ENCODE peak calls at places on chromosomes 6 and 20, in ten cellular contexts. I, E, Q, F, Z, C, P, D, S and U are unnamed samples.

GRCh38 chr6:46352541-46353267 is 138.5 kb downstream of the RCAN2 start:
- DNase-seq in I (no peak), D (no peak), P (no peak), Q (no peak), C (no peak), S (no peak), E (no peak), Z (no peak), F (no peak), U (no peak)

GRCh38 chr20:52959125-52959524 is 13.0 kb upstream of the TSHZ2 start:
- DNase-seq in P (no peak), E (no peak), Q (no peak), F (peak), Z (no peak), D (no peak), S (no peak), C (no peak), I (no peak), U (no peak)

GRCh38 chr6:68196645-68197044 is 438.4 kb upstream of the ADGRB3 start:
- DNase-seq in F (peak), Q (no peak), I (no peak), P (no peak), D (no peak), E (no peak), C (no peak), S (no peak), Z (no peak), U (no peak)

GRCh38 chr20:6595704-6596103 is 171.8 kb upstream of the BMP2 start:
- DNase-seq in C (no peak), F (no peak), Z (no peak), S (no peak), P (no peak), D (no peak), Q (no peak), E (no peak), I (no peak), U (peak)

GRCh38 chr6:118187568-118188164 is 280.6 kb downstream of the SLC35F1 start:
- DNase-seq in P (no peak), C (no peak), Z (peak), Q (no peak), S (no peak), D (peak), F (peak), I (no peak), E (no peak), U (peak)

GRCh38 chr20:46717818-46718541 is 8.5 kb downstream of the SLC2A10 start:
- DNase-seq in D (no peak), F (no peak), Q (no peak), C (no peak), E (no peak), S (no peak), P (no peak), I (no peak), Z (no peak), U (no peak)

GRCh38 chr6:161076211-161076677 is 84.7 kb downstream of the MAP3K4 start:
- DNase-seq in Q (no peak), I (no peak), P (no peak), Z (no peak), S (no peak), E (no peak), C (no peak), F (no peak), D (no peak), U (no peak)

GRCh38 chr6:18055098-18055497 is 67.4 kb downstream of the NHLRC1 start:
- DNase-seq in D (no peak), S (no peak), Z (no peak), I (no peak), F (no peak), E (no peak), Q (no peak), C (no peak), P (no peak), U (no peak)

GRCh38 chr6:147282566-147282959 is 78.3 kb downstream of the STXBP5 start:
- DNase-seq in S (no peak), C (no peak), D (no peak), Z (no peak), I (no peak), F (no peak), P (no peak), Q (no peak), E (no peak), U (no peak)

GRCh38 chr6:167687035-167687720 is 139.5 kb upstream of the AFDN start:
- DNase-seq in D (no peak), E (no peak), Z (no peak), I (no peak), P (no peak), C (no peak), Q (no peak), F (no peak), S (no peak), U (no peak)

GRCh38 chr6:71512256-71512655 is 223.6 kb downstream of the OGFRL1 start:
- DNase-seq in D (no peak), Q (no peak), I (no peak), Z (no peak), E (no peak), S (no peak), P (no peak), F (no peak), C (no peak), U (no peak)

GRCh38 chr20:59802018-59802417 is 131.4 kb downstream of the SYCP2 start:
- DNase-seq in D (no peak), C (no peak), Q (no peak), E (no peak), F (no peak), Z (no peak), I (no peak), S (no peak), P (no peak), U (no peak)